ENCODE peak calls at places on chromosomes 11 and 22, in four cellular contexts. I is mammary epithelial cell; P is heart left ventricle; G is naive thymus-derived CD4-positive, alpha-beta T cell. T is an unnamed sample.

GRCh38 chr11:1049431-1049891 is 12.9 kb upstream of the MUC6 start:
- DNase-seq in I (no peak), G (no peak), P (peak; percentile 46), T (no peak)

GRCh38 chr11:111220716-111221115 is 24.8 kb upstream of the POU2AF2 start:
- DNase-seq in P (no peak), I (no peak), G (no peak), T (no peak)

GRCh38 chr11:110091995-110092576 is 1.1 kb upstream of the ZC3H12C start:
- DNase-seq in P (no peak), I (no peak), G (no peak), T (peak; percentile 19)

GRCh38 chr22:36419177-36419911 is 31.6 kb upstream of the MYH9 start:
- DNase-seq in I (no peak), P (no peak), G (no peak), T (peak; percentile 76)

GRCh38 chr22:35785181-35785923 is 67.7 kb downstream of the APOL5 start:
- DNase-seq in G (no peak), P (no peak), I (peak; percentile 10), T (no peak)

GRCh38 chr11:111460752-111461305 is 51.4 kb downstream of the BTG4 start:
- DNase-seq in I (no peak), G (no peak), P (no peak), T (no peak)

GRCh38 chr22:19871023-19871844 is 16.6 kb upstream of the GNB1L start:
- DNase-seq in G (no peak), P (peak; percentile 33), I (no peak), T (no peak)

GRCh38 chr22:40746428-40747220 is 67.3 kb downstream of the MCHR1 start:
- DNase-seq in P (no peak), G (no peak), I (peak; percentile 38), T (no peak)

GRCh38 chr11:2927493-2927800 is 1.8 kb downstream of the PHLDA2 start:
- DNase-seq in P (peak; percentile 42), G (no peak), I (no peak), T (no peak)

GRCh38 chr11:61890536-61891330 is 612 bp downstream of the FADS3 start:
- DNase-seq in I (peak; percentile 64), G (peak; percentile 35), P (no peak), T (peak; percentile 60)

GRCh38 chr11:120184946-120185677 is 25.7 kb upstream of the OAF start:
- DNase-seq in I (no peak), P (peak; percentile 83), G (no peak), T (peak; percentile 80)

GRCh38 chr11:47714554-47715081 is 551 bp downstream of the AGBL2 start:
- DNase-seq in G (peak; percentile 10), I (peak; percentile 56), P (no peak), T (peak; percentile 20)

GRCh38 chr11:65366340-65366773 is 11.8 kb downstream of the TIGD3 start:
- DNase-seq in G (peak; percentile 66), P (no peak), I (peak; percentile 65), T (no peak)

GRCh38 chr11:13104619-13105236 is 95.6 kb downstream of the RASSF10 start:
- DNase-seq in P (no peak), I (no peak), G (no peak), T (no peak)

GRCh38 chr11:48307760-48308386 is 1.9 kb downstream of the OR4S1 start:
- DNase-seq in P (no peak), I (peak; percentile 28), G (peak; percentile 57), T (no peak)

GRCh38 chr22:40637181-40638150 is 947 bp upstream of the MRTFA start:
- DNase-seq in P (peak; percentile 80), G (no peak), I (no peak), T (no peak)

GRCh38 chr11:11524436-11525038 is 97.3 kb downstream of the GALNT18 start:
- DNase-seq in G (no peak), I (no peak), P (no peak), T (no peak)

GRCh38 chr11:118009821-118010737 is 23.9 kb downstream of the IL10RA start:
- DNase-seq in G (no peak), P (no peak), I (no peak), T (no peak)

GRCh38 chr11:134264966-134265365 is 11.2 kb upstream of the GLB1L3 start:
- DNase-seq in I (no peak), G (no peak), P (no peak), T (no peak)

GRCh38 chr22:35838849-35839646 is 121.4 kb downstream of the APOL5 start:
- DNase-seq in P (no peak), G (no peak), I (peak; percentile 75), T (peak; percentile 56)

GRCh38 chr11:35662061-35662648 is 420 bp upstream of the TRIM44 start:
- DNase-seq in G (peak; percentile 51), I (no peak), P (no peak), T (no peak)

GRCh38 chr22:44371741-44372525 is 59.2 kb upstream of the SHISAL1 start:
- DNase-seq in P (peak; percentile 27), G (no peak), I (no peak), T (no peak)

GRCh38 chr22:43303166-43303565 is 40.0 kb downstream of the SCUBE1 start:
- DNase-seq in P (no peak), G (no peak), I (no peak), T (no peak)

GRCh38 chr11:120116966-120117365 is 20.9 kb downstream of the TRIM29 start:
- DNase-seq in I (no peak), G (no peak), P (peak; percentile 49), T (no peak)

GRCh38 chr11:129814244-129814992 is 1.2 kb upstream of the TMEM45B start:
- DNase-seq in P (no peak), I (no peak), G (peak; percentile 86), T (no peak)

GRCh38 chr22:37526376-37526775 is 7.2 kb upstream of the CARD10 start:
- DNase-seq in G (no peak), P (no peak), I (peak; percentile 99), T (no peak)

GRCh38 chr11:61980783-61981541 is 13.5 kb upstream of the FTH1 start:
- DNase-seq in P (no peak), G (no peak), I (peak; percentile 67), T (no peak)

GRCh38 chr11:68598816-68599653 is 85.3 kb upstream of the GAL start:
- DNase-seq in P (no peak), G (no peak), I (no peak), T (no peak)

GRCh38 chr11:122784325-122785155 is 53.8 kb upstream of the CRTAM start:
- DNase-seq in I (peak; percentile 92), G (no peak), P (no peak), T (peak; percentile 63)

GRCh38 chr22:38353701-38354100 is 36.5 kb upstream of the CSNK1E start:
- DNase-seq in I (no peak), G (no peak), P (no peak), T (no peak)

GRCh38 chr11:11555228-11555627 is 66.6 kb downstream of the GALNT18 start:
- DNase-seq in I (no peak), G (no peak), P (no peak), T (no peak)

GRCh38 chr11:58864335-58864734 is 19.8 kb upstream of the GLYATL2 start:
- DNase-seq in I (no peak), P (no peak), G (no peak), T (no peak)

GRCh38 chr11:58866788-58867187 is 22.3 kb upstream of the GLYATL2 start:
- DNase-seq in I (peak; percentile 35), G (no peak), P (no peak), T (no peak)

GRCh38 chr11:58861533-58861932 is 17.0 kb upstream of the GLYATL2 start:
- DNase-seq in P (no peak), G (no peak), I (no peak), T (no peak)

GRCh38 chr11:58867556-58867955 is 23.1 kb upstream of the GLYATL2 start:
- DNase-seq in P (no peak), I (peak; percentile 53), G (no peak), T (no peak)

DNA sequence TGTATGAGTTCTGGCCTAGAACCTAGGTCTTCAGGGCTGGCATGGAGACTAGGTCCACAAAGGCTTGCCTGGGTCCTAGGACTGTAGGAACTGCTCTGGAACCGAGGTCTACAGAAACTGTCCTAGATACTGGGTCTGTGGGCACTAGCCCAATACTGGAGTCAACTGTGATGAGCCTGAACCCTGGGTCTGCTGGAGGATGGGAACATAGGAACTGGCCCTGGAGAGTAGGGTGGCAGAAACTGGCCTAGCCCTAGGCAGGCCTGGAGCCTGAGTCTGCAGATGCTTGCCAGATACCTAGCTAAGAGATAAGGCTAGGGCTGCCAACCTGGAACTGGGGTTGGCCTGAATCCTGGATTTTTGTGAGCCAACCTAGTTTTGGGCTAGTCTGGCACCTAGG is 19.2 kb upstream of the GLYATL2 start:
- DNase-seq in G (no peak), P (no peak), I (no peak), T (no peak)
- H3K9me3 ChIP-seq in G (no peaks in the 10 kb centered on the region), P (no peaks in the 10 kb centered on the region), I (no peaks in the 10 kb centered on the region), T (no peaks in the 10 kb centered on the region)

GRCh38 chr11:72754544-72755155 is 2.4 kb upstream of the ARAP1 start:
- DNase-seq in P (no peak), I (no peak), G (no peak), T (no peak)
- H3K27ac ChIP-seq in P (no peak overlapping the region), I (no peak overlapping the region), G (no peak overlapping the region), T (no peak overlapping the region)

GRCh38 chr11:50075856-50076255 is 43.2 kb downstream of the OR4C45 start:
- DNase-seq in G (no peak), I (no peak), P (no peak), T (no peak)
- H3K9me3 ChIP-seq in G (no peaks in the 10 kb centered on the region), I (peaks cover 53% of the 10 kb centered on the region), P (no peaks in the 10 kb centered on the region), T (no peaks in the 10 kb centered on the region)

GRCh38 chr22:27253108-27253507 is 548.4 kb downstream of the MN1 start:
- DNase-seq in P (no peak), G (no peak), I (no peak), T (no peak)
- H3K27ac ChIP-seq in P (no peak overlapping the region), G (no peak overlapping the region), I (no peak overlapping the region), T (no peak overlapping the region)

GRCh38 chr22:48835364-48835763 is 992.3 kb downstream of the BRD1 start:
- DNase-seq in P (no peak), I (no peak), G (no peak), T (no peak)

GRCh38 chr22:48835857-48836672 is 991.6 kb downstream of the BRD1 start:
- DNase-seq in I (no peak), G (no peak), P (peak; percentile 50), T (no peak)

GRCh38 chr22:48838376-48838775 is 989.3 kb downstream of the BRD1 start:
- DNase-seq in P (peak; percentile 37), I (no peak), G (no peak), T (no peak)

GRCh38 chr22:48837341-48837935 is 990.2 kb downstream of the BRD1 start:
- DNase-seq in I (peak; percentile 1), G (no peak), P (no peak), T (no peak)

GRCh38 chr22:48836673-48837340 is 990.9 kb downstream of the BRD1 start:
- DNase-seq in P (peak; percentile 52), I (no peak), G (no peak), T (no peak)
- H3K9me3 ChIP-seq in P (no peaks in the 10 kb centered on the region), I (peaks cover 47% of the 10 kb centered on the region), G (no peaks in the 10 kb centered on the region), T (no peaks in the 10 kb centered on the region)

GRCh38 chr11:94543695-94544581 is at the start of gene FUT4:
- DNase-seq in I (peak; percentile 70), P (peak; percentile 94), G (peak; percentile 75), T (peak; percentile 84)

GRCh38 chr11:94546886-94547285 is 3.2 kb downstream of the FUT4 start:
- DNase-seq in G (no peak), I (peak; percentile 19), P (no peak), T (no peak)

GRCh38 chr11:94544582-94544831 is 786 bp downstream of the FUT4 start:
- DNase-seq in I (no peak), P (peak; percentile 74), G (no peak), T (no peak)

GRCh38 chr11:94544832-94545640 is 1.3 kb downstream of the FUT4 start:
- DNase-seq in I (no peak), G (no peak), P (peak; percentile 73), T (no peak)

GRCh38 chr11:94545641-94546470 is 2.1 kb downstream of the FUT4 start:
- DNase-seq in P (no peak), G (no peak), I (no peak), T (no peak)
- H3K27ac ChIP-seq in P (no peak overlapping the region), G (no peak overlapping the region), I (no peak overlapping the region), T (no peak overlapping the region)

GRCh38 chr11:50298182-50298988 is 265.7 kb downstream of the OR4C45 start:
- DNase-seq in G (no peak), P (no peak), I (no peak), T (no peak)
- H3K9me3 ChIP-seq in G (no peaks in the 10 kb centered on the region), P (no peaks in the 10 kb centered on the region), I (peaks cover 17% of the 10 kb centered on the region), T (peaks cover 4% of the 10 kb centered on the region)

T was measured in uterus.